ENCODE peak calls at places on chromosomes 12 and 14, in seven cellular contexts. R is lung, B is brain microvascular endothelial cell, I is WTC11, J is Calu3, L is lower lobe of right lung, X is AG09319. Y is an unnamed sample.
A peak's percentile ranks its signal among the peaks of the same experiment; 100 is the strongest.

GRCh38 chr12:23083267-23083666 is 458.3 kb downstream of the ETNK1 start:
- DNase-seq in X (peak; percentile 15), L (no peak), J (peak; percentile 7), B (peak; percentile 97), R (no peak), I (no peak), Y (no peak)

GRCh38 chr12:70227911-70228310 is 15.3 kb upstream of the CNOT2 start:
- DNase-seq in R (no peak), I (no peak), X (no peak), B (no peak), J (no peak), L (no peak), Y (no peak)

GRCh38 chr14:99468836-99469592 is 11.6 kb downstream of the SETD3 start:
- DNase-seq in X (no peak), B (peak; percentile 27), R (no peak), J (no peak), I (no peak), L (no peak), Y (no peak)

GRCh38 chr14:34453226-34453625 is 8.8 kb downstream of the SPTSSA start:
- DNase-seq in X (no peak), B (no peak), J (no peak), L (no peak), R (no peak), I (no peak), Y (no peak)

GRCh38 chr12:55743131-55743921 is 404 bp downstream of the GDF11 start:
- DNase-seq in X (no peak), B (peak; percentile 44), L (peak; percentile 78), R (no peak), I (peak; percentile 67), J (peak; percentile 57), Y (no peak)

GRCh38 chr14:51020024-51020710 is 74.7 kb downstream of the TRIM9 start:
- DNase-seq in I (no peak), L (no peak), B (peak; percentile 45), X (no peak), R (no peak), J (no peak), Y (no peak)

GRCh38 chr14:79551591-79551990 is 659.7 kb downstream of the DIO2 start:
- DNase-seq in X (no peak), J (no peak), I (no peak), R (no peak), L (no peak), B (no peak), Y (no peak)

GRCh38 chr12:92304335-92305066 is 158.9 kb upstream of the BTG1 start:
- DNase-seq in X (no peak), R (no peak), I (no peak), B (peak; percentile 6), L (no peak), J (no peak), Y (no peak)

GRCh38 chr12:69331482-69331845 is 16.7 kb upstream of the LYZ start:
- DNase-seq in R (no peak), L (no peak), X (no peak), J (no peak), B (no peak), I (no peak), Y (no peak)

GRCh38 chr14:33840797-33841196 is 110.1 kb downstream of the EGLN3 start:
- DNase-seq in J (no peak), L (no peak), X (no peak), B (no peak), I (no peak), R (no peak), Y (no peak)

GRCh38 chr14:32473476-32473875 is 144.4 kb downstream of the AKAP6 start:
- DNase-seq in I (no peak), L (no peak), R (peak; percentile 34), J (peak; percentile 33), B (no peak), X (peak; percentile 53), Y (no peak)

GRCh38 chr12:63304844-63305243 is 153.8 kb upstream of the AVPR1A start:
- DNase-seq in J (no peak), X (no peak), B (no peak), R (no peak), L (no peak), I (no peak), Y (no peak)

GRCh38 chr12:63301311-63301710 is 150.3 kb upstream of the AVPR1A start:
- DNase-seq in R (no peak), L (no peak), I (no peak), J (no peak), X (no peak), B (peak; percentile 36), Y (no peak)

GRCh38 chr12:63302269-63302940 is 151.4 kb upstream of the AVPR1A start:
- DNase-seq in R (no peak), X (no peak), I (no peak), J (no peak), L (no peak), B (peak; percentile 38), Y (no peak)

GRCh38 chr12:63306476-63306875 is 155.5 kb upstream of the AVPR1A start:
- DNase-seq in I (no peak), L (no peak), X (no peak), B (no peak), J (no peak), R (no peak), Y (no peak)

DNA sequence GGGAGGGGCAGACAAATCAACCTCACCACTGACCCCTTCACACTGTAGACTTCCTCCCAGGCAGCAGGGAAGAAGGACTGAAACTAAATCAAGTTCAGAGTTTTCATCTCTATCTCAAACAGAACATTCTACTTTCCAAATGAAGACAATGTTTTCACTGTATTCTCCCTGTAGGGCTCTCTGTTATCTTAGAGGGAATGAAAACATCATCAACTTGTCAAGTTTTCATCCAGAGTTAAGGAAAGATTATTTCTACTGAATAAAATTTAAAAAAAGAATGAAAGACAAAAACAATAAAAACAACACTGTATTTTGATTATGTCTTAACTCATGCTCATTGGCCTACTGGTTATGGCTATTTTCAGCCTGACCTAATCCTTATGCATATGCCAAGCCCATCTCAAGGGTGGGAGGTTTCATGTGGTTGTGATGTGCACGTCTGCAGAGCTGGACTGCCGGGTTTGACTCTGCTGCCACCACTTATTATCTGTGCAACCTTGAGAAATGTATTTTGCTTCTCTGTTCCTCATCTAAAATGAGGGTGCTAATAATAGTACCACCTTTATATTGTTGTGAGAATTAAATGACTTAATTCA is 152.0 kb upstream of the AVPR1A start:
- DNase-seq in J (no peak), R (no peak), X (no peak), L (no peak), B (no peak), I (no peak), Y (no peak)
- TF ChIP-seq CTCF in J (no peak), R (no peak), X (no peak), L (no peak), B (no peak), I (no peak), Y (no peak)

DNA sequence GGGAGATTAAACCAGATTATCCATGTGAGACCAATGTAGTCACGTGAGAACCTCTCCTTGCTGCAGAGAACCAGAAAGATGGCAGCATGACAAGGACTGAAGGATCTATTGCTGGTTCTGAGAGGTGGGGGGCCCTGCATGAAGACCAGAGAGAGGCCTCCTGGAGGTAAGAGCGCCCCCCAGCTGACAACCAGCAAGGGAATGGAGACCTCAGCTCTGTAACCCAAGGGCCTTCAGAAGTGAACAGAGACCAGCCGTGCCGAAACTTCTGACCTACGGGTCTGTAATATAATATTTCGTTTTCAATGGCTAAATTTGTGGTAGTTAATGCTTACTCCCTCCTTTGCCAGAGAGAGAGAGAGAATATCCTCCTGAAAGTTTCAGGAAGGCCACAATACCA is 524.1 kb upstream of the TBX3 start:
- DNase-seq in X (no peak), L (no peak), J (no peak), B (no peak), I (no peak), R (no peak), Y (no peak)
- TF ChIP-seq CTCF in X (no peak), L (no peak), J (no peak), B (no peak), I (no peak), R (no peak), Y (no peak)

GRCh38 chr14:63224196-63224595 is 20.0 kb downstream of the RHOJ start:
- DNase-seq in R (no peak), L (no peak), J (no peak), I (no peak), X (no peak), B (no peak), Y (no peak)
- TF ChIP-seq CTCF in R (no peak), L (no peak), J (no peak), I (no peak), X (no peak), B (no peak), Y (no peak)

DNA sequence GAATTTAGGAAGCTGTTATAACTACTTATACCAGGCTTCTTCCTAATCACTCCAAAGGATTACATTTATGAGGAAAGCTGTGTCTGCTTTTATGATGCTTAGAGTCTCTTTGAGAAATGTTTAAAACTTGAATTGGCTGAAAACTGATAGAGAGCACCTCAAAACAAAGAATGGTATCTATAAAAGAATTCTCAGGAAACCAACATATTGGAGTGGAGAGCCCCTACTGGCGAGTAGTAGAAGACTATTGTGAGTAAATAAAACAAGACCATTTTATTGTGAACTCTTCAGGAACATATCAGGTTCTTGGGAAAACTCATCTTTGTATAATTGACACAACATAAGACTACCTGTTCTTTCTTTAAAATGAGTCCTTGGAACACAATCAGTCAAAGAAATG is 578.6 kb downstream of the RERGL start:
- DNase-seq in X (no peak), B (no peak), R (no peak), I (no peak), L (no peak), J (no peak), Y (no peak)
- TF ChIP-seq CTCF in X (no peak), B (no peak), R (no peak), I (peak; percentile 18), L (no peak), J (no peak), Y (peak; percentile 30)

GRCh38 chr12:65278576-65279386 is at the start of gene MSRB3:
- DNase-seq in R (peak; percentile 50), L (peak; percentile 75), I (peak; percentile 81), J (peak; percentile 61), B (peak; percentile 60), X (peak; percentile 59), Y (peak; percentile 92)
- TF ChIP-seq CTCF in R (no peak), L (peak; percentile 10), I (no peak), J (no peak), B (peak; percentile 36), X (peak; percentile 4), Y (peak; percentile 68)

Y was measured in chondrocyte.